ENCODE peak calls at places on chromosomes 12 and 14, in six cellular contexts. U is tibial nerve, A is bronchial epithelial cell, W is cardiac fibroblast, Y is MCF 10A, Z is AG04449. H is an unnamed sample.

GRCh38 chr14:64464695-64465094 is 604 bp upstream of the AKAP5 start:
- DNase-seq in U (no peak), A (no peak), W (no peak), Y (peak; percentile 3), Z (no peak), H (no peak)

GRCh38 chr14:89936654-89937185 is 17.8 kb downstream of the EFCAB11 start:
- DNase-seq in U (no peak), A (peak; percentile 25), W (peak; percentile 30), Y (no peak), Z (no peak), H (no peak)

GRCh38 chr12:79690606-79691298 is at the start of gene PAWR:
- DNase-seq in U (peak; percentile 24), A (peak; percentile 64), W (peak; percentile 67), Y (peak; percentile 86), Z (no peak), H (peak; percentile 94)

GRCh38 chr14:68476212-68476964 is 316.5 kb downstream of the ZFP36L1 start:
- DNase-seq in U (peak; percentile 79), A (peak; percentile 96), W (peak; percentile 97), Y (peak; percentile 90), Z (peak; percentile 85), H (peak; percentile 53)

GRCh38 chr14:73833024-73833423 is 18.6 kb upstream of the PTGR2 start:
- DNase-seq in U (no peak), A (no peak), W (no peak), Y (no peak), Z (no peak), H (no peak)

GRCh38 chr12:107437954-107438353 is 247.6 kb upstream of the PWP1 start:
- DNase-seq in U (no peak), A (no peak), W (no peak), Y (no peak), Z (no peak), H (no peak)

GRCh38 chr12:114041136-114041535 is 75.0 kb upstream of the RBM19 start:
- DNase-seq in U (no peak), A (no peak), W (no peak), Y (no peak), Z (no peak), H (no peak)

GRCh38 chr12:106142591-106143261 is 4.0 kb upstream of the NUAK1 start:
- DNase-seq in U (no peak), A (no peak), W (no peak), Y (no peak), Z (no peak), H (no peak)

GRCh38 chr12:125540580-125541204 is 475.5 kb downstream of the AACS start:
- DNase-seq in U (no peak), A (no peak), W (no peak), Y (no peak), Z (no peak), H (no peak)
- TF ChIP-seq CTCF in U (no peak), A (no peak), W (no peak), Y (no peak), Z (no peak), H (no peak)

GRCh38 chr12:74846116-74846515 is 308.5 kb downstream of the ATXN7L3B start:
- DNase-seq in U (no peak), A (no peak), W (no peak), Y (no peak), Z (no peak), H (no peak)

GRCh38 chr12:74847169-74847568 is 309.5 kb downstream of the ATXN7L3B start:
- DNase-seq in U (no peak), A (no peak), W (no peak), Y (no peak), Z (no peak), H (no peak)

GRCh38 chr12:74849801-74850200 is 312.2 kb downstream of the ATXN7L3B start:
- DNase-seq in U (no peak), A (peak; percentile 2), W (peak; percentile 2), Y (no peak), Z (no peak), H (no peak)
- TF ChIP-seq CTCF in U (no peak), A (no peak), W (no peak), Y (peak; percentile 11), Z (no peak), H (no peak)

GRCh38 chr12:168763-169525 is 45.0 kb downstream of the SLC6A12 start:
- DNase-seq in U (no peak), A (no peak), W (no peak), Y (no peak), Z (no peak), H (no peak)

GRCh38 chr12:170361-171225 is 43.4 kb downstream of the SLC6A12 start:
- DNase-seq in U (no peak), A (no peak), W (no peak), Y (no peak), Z (no peak), H (no peak)

GRCh38 chr12:168201-168600 is 45.8 kb downstream of the SLC6A12 start:
- DNase-seq in U (no peak), A (no peak), W (no peak), Y (no peak), Z (no peak), H (no peak)

GRCh38 chr12:171276-171675 is 42.7 kb downstream of the SLC6A12 start:
- DNase-seq in U (no peak), A (no peak), W (no peak), Y (no peak), Z (no peak), H (no peak)

GRCh38 chr12:169528-170360 is 44.2 kb downstream of the SLC6A12 start:
- DNase-seq in U (no peak), A (no peak), W (no peak), Y (no peak), Z (no peak), H (peak; percentile 31)
- TF ChIP-seq CTCF in U (no peak), A (no peak), W (peak; percentile 12), Y (peak; percentile 10), Z (peak; percentile 14), H (no peak)

GRCh38 chr12:6323340-6323994 is 13.0 kb downstream of the PLEKHG6 start:
- DNase-seq in U (no peak), A (peak; percentile 90), W (peak; percentile 98), Y (peak; percentile 92), Z (peak; percentile 76), H (peak; percentile 78)
- TF ChIP-seq CTCF in U (no peak), A (peak; percentile 41), W (peak; percentile 53), Y (peak; percentile 40), Z (peak; percentile 46), H (no peak)

GRCh38 chr14:84937044-84937443 is 592.9 kb upstream of the FLRT2 start:
- DNase-seq in U (no peak), A (no peak), W (no peak), Y (no peak), Z (no peak), H (no peak)
- TF ChIP-seq CTCF in U (no peak), A (no peak), W (no peak), Y (no peak), Z (no peak), H (no peak)